ENCODE peak calls at places on chromosome 12, in seven cellular contexts. M is right atrium auricular region, R is cardiac muscle cell, P is NT2/D1, N is ovary, F is OCI-LY7, L is HCT116. I is an unnamed sample.

GRCh38 chr12:54134850-54135249 is 53.9 kb downstream of the SMUG1 start:
- DNase-seq in M (no peak), R (no peak), P (no peak), N (no peak), F (peak; percentile 27), L (no peak), I (no peak)

GRCh38 chr12:42322567-42322966 is 3.3 kb downstream of the ZCRB1 start:
- DNase-seq in M (no peak), R (no peak), P (no peak), N (no peak), F (no peak), L (no peak), I (no peak)

GRCh38 chr12:131929530-131930456 is 717 bp downstream of the PUS1 start:
- DNase-seq in M (no peak), R (peak; percentile 53), P (no peak), N (peak; percentile 20), F (peak; percentile 84), L (no peak), I (peak; percentile 25)

GRCh38 chr12:120474092-120474960 is 4.8 kb upstream of the SRSF9 start:
- DNase-seq in M (no peak), R (no peak), P (no peak), N (no peak), F (no peak), L (peak; percentile 80), I (peak; percentile 96)

GRCh38 chr12:101230547-101230946 is 20.5 kb upstream of the SLC5A8 start:
- DNase-seq in M (no peak), R (no peak), P (no peak), N (no peak), F (no peak), L (no peak), I (no peak)

GRCh38 chr12:90028620-90029051 is 320.0 kb upstream of the ATP2B1 start:
- DNase-seq in M (no peak), R (no peak), P (no peak), N (no peak), F (no peak), L (no peak), I (no peak)

GRCh38 chr12:77299910-77300772 is 234.8 kb upstream of the E2F7 start:
- DNase-seq in M (no peak), R (no peak), P (no peak), N (no peak), F (no peak), L (no peak), I (no peak)

GRCh38 chr12:1078002-1078401 is 87.0 kb downstream of the ERC1 start:
- DNase-seq in M (no peak), R (no peak), P (no peak), N (no peak), F (no peak), L (no peak), I (peak; percentile 32)

GRCh38 chr12:55072093-55072492 is 52.3 kb downstream of the NEUROD4 start:
- DNase-seq in M (no peak), R (peak; percentile 20), P (peak; percentile 63), N (no peak), F (peak; percentile 82), L (peak; percentile 22), I (peak; percentile 26)

GRCh38 chr12:79366374-79366773 is 324.4 kb downstream of the PAWR start:
- DNase-seq in M (no peak), R (peak; percentile 11), P (no peak), N (no peak), F (no peak), L (no peak), I (no peak)

GRCh38 chr12:65894127-65894526 is 69.8 kb downstream of the HMGA2 start:
- DNase-seq in M (no peak), R (no peak), P (no peak), N (no peak), F (no peak), L (no peak), I (no peak)
- H3K4me1 ChIP-seq in M (peaks cover 19% of the 10 kb centered on the region), R (peaks cover 29% of the 10 kb centered on the region), P (peaks cover 4% of the 10 kb centered on the region), N (no peaks in the 10 kb centered on the region), F (no peaks in the 10 kb centered on the region), L (peaks cover 98% of the 10 kb centered on the region), I (peaks cover 14% of the 10 kb centered on the region)

DNA sequence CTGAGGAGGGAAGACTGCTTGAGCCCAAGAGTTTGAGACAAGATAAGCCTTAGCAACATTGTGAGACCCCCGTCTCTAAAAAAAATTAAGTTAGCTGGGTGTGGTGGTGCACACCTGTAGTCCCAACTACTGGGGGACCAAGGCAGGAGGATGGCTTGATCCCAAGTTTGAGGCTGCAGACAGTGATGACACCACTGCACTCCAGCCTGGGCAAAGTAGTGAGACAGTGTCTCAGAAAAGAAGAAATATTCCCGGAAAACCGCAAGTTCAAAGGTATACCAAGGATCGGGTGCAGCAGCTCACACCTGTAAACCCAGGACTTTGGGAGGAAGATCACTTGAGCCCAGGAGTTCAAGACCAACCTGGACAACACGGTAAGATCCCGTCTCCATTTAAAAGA is 5.8 kb downstream of the PTGES3 start:
- DNase-seq in M (no peak), R (no peak), P (no peak), N (no peak), F (no peak), L (no peak), I (no peak)
- H3K4me1 ChIP-seq in M (peaks cover 64% of the 10 kb centered on the region), R (peaks cover 16% of the 10 kb centered on the region), P (peaks cover 5% of the 10 kb centered on the region), N (peaks cover 18% of the 10 kb centered on the region), F (peaks cover 26% of the 10 kb centered on the region), L (peaks cover 39% of the 10 kb centered on the region), I (no peaks in the 10 kb centered on the region)

GRCh38 chr12:124923906-124924734 is 9.7 kb upstream of the UBC start:
- DNase-seq in M (no peak), R (no peak), P (peak; percentile 87), N (no peak), F (no peak), L (no peak), I (peak; percentile 100)
- H3K4me1 ChIP-seq in M (peaks cover 40% of the 10 kb centered on the region), R (peaks cover 17% of the 10 kb centered on the region), P (peaks cover 12% of the 10 kb centered on the region), N (peaks cover 1% of the 10 kb centered on the region), F (peaks cover 52% of the 10 kb centered on the region), L (peaks cover 89% of the 10 kb centered on the region), I (peaks cover 15% of the 10 kb centered on the region)

GRCh38 chr12:52148541-52149181 is 43.2 kb downstream of the KRT80 start:
- DNase-seq in M (no peak), R (no peak), P (no peak), N (no peak), F (no peak), L (peak; percentile 91), I (peak; percentile 47)
- H3K4me1 ChIP-seq in M (peaks cover 56% of the 10 kb centered on the region), R (peaks cover 7% of the 10 kb centered on the region), P (peaks cover 46% of the 10 kb centered on the region), N (peaks cover 9% of the 10 kb centered on the region), F (no peaks in the 10 kb centered on the region), L (peaks cover 100% of the 10 kb centered on the region), I (peaks cover 68% of the 10 kb centered on the region)

GRCh38 chr12:104957388-104958008 is 592 bp downstream of the SLC41A2 start:
- DNase-seq in M (no peak), R (no peak), P (no peak), N (no peak), F (no peak), L (no peak), I (peak; percentile 36)

GRCh38 chr12:104958009-104958945 is at the start of gene SLC41A2:
- DNase-seq in M (peak; percentile 89), R (peak; percentile 88), P (peak; percentile 52), N (peak; percentile 87), F (peak; percentile 84), L (peak; percentile 83), I (peak; percentile 89)

GRCh38 chr12:104953323-104953722 is 4.8 kb downstream of the SLC41A2 start:
- DNase-seq in M (no peak), R (no peak), P (no peak), N (no peak), F (no peak), L (no peak), I (peak; percentile 82)

GRCh38 chr12:104956870-104957301 is 1.2 kb downstream of the SLC41A2 start:
- DNase-seq in M (no peak), R (no peak), P (no peak), N (no peak), F (no peak), L (no peak), I (no peak)

GRCh38 chr12:104955703-104956102 is 2.4 kb downstream of the SLC41A2 start:
- DNase-seq in M (no peak), R (no peak), P (no peak), N (no peak), F (no peak), L (no peak), I (no peak)
- H3K4me1 ChIP-seq in M (peaks cover 11% of the 10 kb centered on the region), R (no peaks in the 10 kb centered on the region), P (peaks cover 2% of the 10 kb centered on the region), N (peaks cover 4% of the 10 kb centered on the region), F (peaks cover 22% of the 10 kb centered on the region), L (peaks cover 58% of the 10 kb centered on the region), I (no peaks in the 10 kb centered on the region)

DNA sequence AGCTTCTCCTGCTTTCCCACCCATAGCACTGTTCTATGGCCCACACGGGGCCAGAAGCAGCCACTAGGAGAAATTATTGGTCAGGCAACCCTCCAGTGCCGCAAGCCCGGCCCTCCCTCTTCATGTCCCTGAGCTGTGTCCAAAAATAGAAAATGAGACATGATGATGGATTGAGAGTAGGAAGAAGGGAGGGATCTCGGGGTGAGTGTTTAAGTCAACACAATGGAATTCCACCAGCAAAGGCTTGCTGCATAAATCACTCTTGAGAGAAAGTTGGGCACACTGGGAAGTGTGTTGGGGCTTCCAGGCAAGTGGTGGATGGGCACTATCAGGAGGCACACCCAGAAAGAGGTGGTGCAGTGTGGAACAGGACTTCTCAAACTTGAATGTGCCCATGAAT is 94.2 kb downstream of the LLPH start:
- DNase-seq in M (no peak), R (peak; percentile 77), P (no peak), N (no peak), F (no peak), L (peak; percentile 82), I (no peak)
- H3K4me1 ChIP-seq in M (no peaks in the 10 kb centered on the region), R (peaks cover 11% of the 10 kb centered on the region), P (no peaks in the 10 kb centered on the region), N (no peaks in the 10 kb centered on the region), F (no peaks in the 10 kb centered on the region), L (peaks cover 28% of the 10 kb centered on the region), I (peaks cover 3% of the 10 kb centered on the region)

GRCh38 chr12:82862069-82862841 is 175.5 kb downstream of the TMTC2 start:
- DNase-seq in M (no peak), R (no peak), P (no peak), N (no peak), F (no peak), L (no peak), I (no peak)

GRCh38 chr12:82866946-82867345 is 180.2 kb downstream of the TMTC2 start:
- DNase-seq in M (no peak), R (no peak), P (no peak), N (no peak), F (no peak), L (no peak), I (no peak)

GRCh38 chr12:82866227-82866803 is 179.6 kb downstream of the TMTC2 start:
- DNase-seq in M (no peak), R (no peak), P (no peak), N (no peak), F (no peak), L (no peak), I (no peak)

GRCh38 chr12:82858534-82858917 is 171.8 kb downstream of the TMTC2 start:
- DNase-seq in M (no peak), R (no peak), P (peak; percentile 47), N (no peak), F (no peak), L (no peak), I (no peak)

DNA sequence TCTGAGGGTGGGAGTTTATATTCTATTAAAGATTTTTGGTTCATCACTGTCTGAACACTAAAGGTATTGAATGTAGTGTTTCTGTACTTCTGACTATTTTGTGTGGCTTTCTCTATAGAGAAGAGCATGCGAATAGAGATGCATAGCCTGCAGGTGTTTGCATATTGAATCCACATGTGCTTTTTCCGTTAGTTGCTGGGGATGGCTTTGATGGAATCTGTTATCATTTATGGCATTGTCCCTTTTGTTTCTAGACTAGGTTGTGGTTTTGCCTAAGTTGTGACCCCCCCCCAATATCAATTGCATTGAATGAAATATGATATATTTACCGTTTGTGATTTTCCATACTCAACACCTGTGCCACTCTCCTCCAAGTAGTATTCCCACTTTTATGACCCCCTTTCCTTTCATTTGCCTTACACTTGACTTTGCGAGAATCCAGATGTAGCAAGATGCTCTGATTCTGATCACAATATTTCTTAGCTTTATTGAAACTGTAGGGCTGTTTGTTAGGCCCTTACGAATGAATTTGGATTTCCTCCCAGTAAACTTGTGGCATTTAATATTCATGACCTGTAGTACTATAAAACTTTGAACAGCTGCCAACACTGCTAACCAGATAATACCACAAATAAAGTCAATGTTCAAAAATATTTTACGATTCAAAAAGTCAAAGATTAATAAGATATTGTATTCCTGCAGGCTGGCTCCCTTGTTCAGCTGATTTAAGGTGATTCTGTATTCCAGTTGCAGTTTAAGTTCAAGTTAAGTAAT is 176.4 kb downstream of the TMTC2 start:
- DNase-seq in M (no peak), R (no peak), P (no peak), N (no peak), F (no peak), L (no peak), I (no peak)
- H3K4me1 ChIP-seq in M (no peaks in the 10 kb centered on the region), R (no peaks in the 10 kb centered on the region), P (no peaks in the 10 kb centered on the region), N (no peaks in the 10 kb centered on the region), F (no peaks in the 10 kb centered on the region), L (peaks cover 3% of the 10 kb centered on the region), I (peaks cover 3% of the 10 kb centered on the region)

I was measured in trophoblast cell.